ENCODE peak calls at places on chromosome 6, in eight cellular contexts. M is SJSA1; K is HL-60; T is activated T-cell treated with anti-CD3 and anti-CD28 coated beads for 24 hours; X is Calu3; I is HS-5; U is stimulated activated CD8-positive, alpha-beta memory T cell treated with anti-CD3 and anti-CD28 coated beads, Interleukin-4, amount 100 ng/mL, for 48 hours; O is NCI-H187. J is an unnamed sample.

GRCh38 chr6:167760979-167761793 is 65.5 kb upstream of the AFDN start:
- DNase-seq in M (no peak), K (no peak), T (no peak), X (no peak), I (no peak), U (no peak), O (no peak), J (no peak)

GRCh38 chr6:69875715-69876114 is 9.4 kb downstream of the COL19A1 start:
- DNase-seq in M (no peak), K (no peak), T (no peak), X (no peak), I (no peak), U (no peak), O (no peak), J (no peak)

GRCh38 chr6:3646616-3647362 is 104.7 kb downstream of the PXDC1 start:
- DNase-seq in M (no peak), K (no peak), T (no peak), X (no peak), I (no peak), U (no peak), O (no peak), J (no peak)

GRCh38 chr6:93165850-93166249 is 253.5 kb downstream of the EPHA7 start:
- DNase-seq in M (no peak), K (no peak), T (no peak), X (no peak), I (no peak), U (no peak), O (no peak), J (no peak)

GRCh38 chr6:164897523-164898094 is 411.8 kb downstream of the C6orf118 start:
- DNase-seq in M (no peak), K (no peak), T (no peak), X (no peak), I (no peak), U (no peak), O (no peak), J (no peak)

GRCh38 chr6:121695346-121695745 is 259.9 kb downstream of the GJA1 start:
- DNase-seq in M (no peak), K (no peak), T (no peak), X (no peak), I (no peak), U (no peak), O (no peak), J (no peak)

GRCh38 chr6:47009583-47009982 is 32.5 kb downstream of the ADGRF1 start:
- DNase-seq in M (no peak), K (no peak), T (no peak), X (no peak), I (no peak), U (no peak), O (no peak), J (no peak)

GRCh38 chr6:3026811-3027626 is 27.3 kb downstream of the NQO2 start:
- DNase-seq in M (no peak), K (no peak), T (no peak), X (no peak), I (no peak), U (peak; percentile 37), O (no peak), J (no peak)

GRCh38 chr6:75975904-75976303 is 96.6 kb downstream of the IMPG1 start:
- DNase-seq in M (no peak), K (no peak), T (no peak), X (no peak), I (no peak), U (no peak), O (no peak), J (no peak)

GRCh38 chr6:40877362-40877761 is 161.7 kb downstream of the UNC5CL start:
- DNase-seq in M (no peak), K (no peak), T (peak; percentile 1), X (no peak), I (no peak), U (peak; percentile 58), O (no peak), J (no peak)

GRCh38 chr6:89522778-89523177 is 89.8 kb downstream of the ANKRD6 start:
- DNase-seq in M (no peak), K (no peak), T (no peak), X (no peak), I (no peak), U (no peak), O (no peak), J (no peak)

GRCh38 chr6:166530211-166531045 is 56.0 kb downstream of the RAMACL start:
- DNase-seq in M (no peak), K (no peak), T (no peak), X (peak; percentile 73), I (no peak), U (no peak), O (no peak), J (no peak)